ENCODE peak calls at places on chromosomes 6 and 20, in nine cellular contexts. T, Q, N, R, J, L, E, A and V are unnamed samples.

GRCh38 chr6:44234101-44235090 is 11.0 kb downstream of the SLC29A1 start:
- DNase-seq in T (peak), Q (peak), N (peak), R (no peak), J (peak), L (peak), E (no peak), A (peak), V (peak)

GRCh38 chr6:5763407-5763806 is 243.3 kb downstream of the NRN1 start:
- DNase-seq in T (no peak), Q (no peak), N (no peak), R (no peak), J (no peak), L (no peak), E (no peak), A (no peak), V (no peak)

GRCh38 chr20:62860924-62861691 is 514 bp downstream of the TCFL5 start:
- DNase-seq in T (no peak), Q (peak), N (peak), R (no peak), J (peak), L (no peak), E (no peak), A (no peak), V (no peak)

GRCh38 chr6:63352587-63353281 is 33.0 kb upstream of the LGSN start:
- DNase-seq in T (no peak), Q (peak), N (no peak), R (no peak), J (no peak), L (peak), E (peak), A (no peak), V (no peak)

GRCh38 chr6:29627762-29628418 is 5.1 kb downstream of the GABBR1 start:
- DNase-seq in T (peak), Q (peak), N (peak), R (no peak), J (peak), L (peak), E (no peak), A (peak), V (peak)

GRCh38 chr6:159943101-159943632 is 25.7 kb upstream of the IGF2R start:
- DNase-seq in T (no peak), Q (no peak), N (no peak), R (no peak), J (no peak), L (no peak), E (no peak), A (no peak), V (peak)

GRCh38 chr20:3316131-3316530 is 77.1 kb upstream of the SLC4A11 start:
- DNase-seq in T (no peak), Q (no peak), N (no peak), R (no peak), J (no peak), L (no peak), E (no peak), A (no peak), V (no peak)

GRCh38 chr6:108564178-108564577 is 3.5 kb downstream of the FOXO3 start:
- DNase-seq in T (no peak), Q (no peak), N (no peak), R (no peak), J (no peak), L (no peak), E (peak), A (no peak), V (no peak)

GRCh38 chr20:51941503-51941902 is 139.2 kb upstream of the SALL4 start:
- DNase-seq in T (no peak), Q (no peak), N (no peak), R (no peak), J (no peak), L (no peak), E (no peak), A (no peak), V (no peak)

GRCh38 chr20:64214952-64215351 is 40.6 kb upstream of the PCMTD2 start:
- DNase-seq in T (no peak), Q (no peak), N (no peak), R (no peak), J (no peak), L (no peak), E (no peak), A (no peak), V (no peak)

GRCh38 chr6:11876934-11877433 is 98.4 kb upstream of the ADTRP start:
- DNase-seq in T (no peak), Q (no peak), N (no peak), R (no peak), J (no peak), L (no peak), E (no peak), A (no peak), V (no peak)

GRCh38 chr6:158938220-158938619 is 61.8 kb downstream of the RSPH3 start:
- DNase-seq in T (no peak), Q (no peak), N (no peak), R (no peak), J (no peak), L (no peak), E (no peak), A (no peak), V (no peak)

GRCh38 chr6:149859938-149860337 is 4.2 kb downstream of the LRP11 start:
- DNase-seq in T (no peak), Q (no peak), N (no peak), R (no peak), J (no peak), L (no peak), E (no peak), A (no peak), V (no peak)

GRCh38 chr6:169252805-169253189 is 849 bp downstream of the THBS2 start:
- DNase-seq in T (no peak), Q (no peak), N (no peak), R (no peak), J (no peak), L (no peak), E (no peak), A (peak), V (no peak)

GRCh38 chr6:72810571-72811280 is 188.9 kb downstream of the KCNQ5 start:
- DNase-seq in T (no peak), Q (no peak), N (no peak), R (no peak), J (no peak), L (no peak), E (no peak), A (no peak), V (no peak)

GRCh38 chr6:87832025-87832825 is 130.2 kb upstream of the AKIRIN2 start:
- DNase-seq in T (no peak), Q (peak), N (no peak), R (no peak), J (no peak), L (no peak), E (no peak), A (no peak), V (no peak)

GRCh38 chr6:13814176-13814937 is at the start of gene MCUR1:
- DNase-seq in T (peak), Q (peak), N (peak), R (peak), J (peak), L (peak), E (peak), A (peak), V (peak)

GRCh38 chr20:64146301-64146935 is 17.8 kb upstream of the MYT1 start:
- DNase-seq in T (no peak), Q (no peak), N (no peak), R (no peak), J (no peak), L (no peak), E (no peak), A (peak), V (no peak)

GRCh38 chr20:57555457-57556184 is 5.3 kb upstream of the PCK1 start:
- DNase-seq in T (no peak), Q (no peak), N (no peak), R (no peak), J (no peak), L (no peak), E (no peak), A (no peak), V (no peak)

GRCh38 chr6:7899046-7899888 is 11.3 kb downstream of the TXNDC5 start:
- DNase-seq in T (no peak), Q (peak), N (no peak), R (no peak), J (peak), L (peak), E (no peak), A (no peak), V (no peak)

GRCh38 chr6:159422041-159422984 is 253.1 kb downstream of the FNDC1 start:
- DNase-seq in T (no peak), Q (no peak), N (no peak), R (no peak), J (no peak), L (no peak), E (no peak), A (no peak), V (no peak)

GRCh38 chr6:109475625-109476024 is 7.4 kb downstream of the ZBTB24 start:
- DNase-seq in T (no peak), Q (no peak), N (no peak), R (no peak), J (no peak), L (no peak), E (no peak), A (no peak), V (no peak)

GRCh38 chr6:87722831-87723726 is 21.0 kb upstream of the AKIRIN2 start:
- DNase-seq in T (peak), Q (peak), N (no peak), R (peak), J (peak), L (peak), E (peak), A (no peak), V (no peak)

GRCh38 chr6:11160199-11160598 is 48.7 kb upstream of the ERVFRD-1 start:
- DNase-seq in T (no peak), Q (no peak), N (no peak), R (no peak), J (no peak), L (no peak), E (no peak), A (no peak), V (no peak)

GRCh38 chr6:80767808-80768207 is 661.3 kb downstream of the BCKDHB start:
- DNase-seq in T (peak), Q (no peak), N (peak), R (no peak), J (no peak), L (no peak), E (peak), A (peak), V (peak)

GRCh38 chr6:163356324-163356723 is 58.2 kb upstream of the QKI start:
- DNase-seq in T (no peak), Q (peak), N (no peak), R (no peak), J (no peak), L (no peak), E (no peak), A (peak), V (peak)

GRCh38 chr6:45156075-45156474 is 172.1 kb upstream of the RUNX2 start:
- DNase-seq in T (no peak), Q (no peak), N (no peak), R (no peak), J (peak), L (no peak), E (no peak), A (no peak), V (no peak)

GRCh38 chr6:121522265-121522664 is 86.8 kb downstream of the GJA1 start:
- DNase-seq in T (no peak), Q (no peak), N (no peak), R (no peak), J (no peak), L (no peak), E (no peak), A (no peak), V (no peak)

GRCh38 chr20:4951299-4951698 is 50.0 kb downstream of the SLC23A2 start:
- DNase-seq in T (no peak), Q (no peak), N (peak), R (no peak), J (no peak), L (no peak), E (peak), A (peak), V (no peak)

GRCh38 chr6:88208736-88209135 is 42.6 kb upstream of the CNR1 start:
- DNase-seq in T (no peak), Q (no peak), N (no peak), R (no peak), J (no peak), L (no peak), E (no peak), A (no peak), V (no peak)

GRCh38 chr20:31515775-31516107 is 1.5 kb downstream of the HM13 start:
- DNase-seq in T (no peak), Q (peak), N (no peak), R (no peak), J (peak), L (peak), E (no peak), A (no peak), V (no peak)

GRCh38 chr20:31517373-31517772 is 3.1 kb downstream of the HM13 start:
- DNase-seq in T (no peak), Q (peak), N (no peak), R (no peak), J (peak), L (peak), E (peak), A (no peak), V (peak)

GRCh38 chr20:31515072-31515774 is 981 bp downstream of the HM13 start:
- DNase-seq in T (no peak), Q (no peak), N (no peak), R (no peak), J (no peak), L (no peak), E (no peak), A (no peak), V (no peak)

GRCh38 chr20:31516166-31516565 is 1.9 kb downstream of the HM13 start:
- DNase-seq in T (no peak), Q (no peak), N (no peak), R (no peak), J (no peak), L (no peak), E (no peak), A (no peak), V (no peak)

GRCh38 chr20:31516651-31517050 is 2.4 kb downstream of the HM13 start:
- DNase-seq in T (no peak), Q (no peak), N (no peak), R (no peak), J (no peak), L (no peak), E (no peak), A (no peak), V (no peak)
- H3K4me3 ChIP-seq in T (no peak), Q (peak), N (no peak), R (no peak), J (no peak), L (no peak), E (no peak), A (no peak), V (no peak)

DNA sequence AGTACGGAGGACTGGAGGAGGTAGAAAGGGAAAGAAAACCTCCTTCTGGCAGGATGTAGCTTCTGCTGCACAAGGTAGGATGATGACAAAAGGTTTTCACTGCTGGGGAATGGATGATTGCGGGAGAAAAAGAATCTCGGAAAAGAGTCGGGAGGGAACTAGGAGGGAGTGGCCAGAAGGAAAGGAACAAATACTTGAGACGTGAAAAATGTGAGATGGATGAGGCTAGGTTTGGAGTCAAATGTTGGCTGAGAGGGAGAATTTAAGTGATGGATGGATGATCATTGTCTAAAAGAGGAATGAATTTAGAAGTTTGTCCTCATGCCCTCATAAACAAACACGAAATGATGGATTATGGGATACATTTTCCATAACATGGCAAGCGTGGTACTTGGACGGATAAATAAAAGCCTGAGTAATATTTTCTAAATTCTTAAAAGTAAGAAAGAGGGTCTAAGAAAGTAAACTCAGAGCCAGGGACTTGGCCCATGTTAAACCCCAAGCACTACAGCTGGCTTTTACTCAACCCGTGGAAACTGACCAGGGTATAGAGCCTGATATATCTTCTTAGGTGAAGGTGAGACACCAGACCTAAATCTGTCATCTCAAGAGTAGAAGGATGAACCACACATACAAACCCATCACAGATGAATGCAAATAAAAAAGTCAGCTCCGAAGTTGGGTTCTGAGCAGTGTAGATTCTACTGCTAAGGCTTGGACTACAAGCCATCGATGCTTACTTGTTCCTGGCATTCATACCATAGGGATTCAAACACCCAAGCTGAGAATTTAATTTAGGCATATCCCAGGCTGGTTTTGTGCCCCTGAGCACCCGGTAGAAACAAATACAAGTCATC is 72.4 kb downstream of the HFE start:
- DNase-seq in T (no peak), Q (peak), N (no peak), R (no peak), J (peak), L (no peak), E (no peak), A (no peak), V (no peak)
- TF ChIP-seq POLR2A in T (no peak), Q (no peak), N (no peak), R (no peak), J (peak), L (peak), E (no peak), A (no peak), V (no peak)

DNA sequence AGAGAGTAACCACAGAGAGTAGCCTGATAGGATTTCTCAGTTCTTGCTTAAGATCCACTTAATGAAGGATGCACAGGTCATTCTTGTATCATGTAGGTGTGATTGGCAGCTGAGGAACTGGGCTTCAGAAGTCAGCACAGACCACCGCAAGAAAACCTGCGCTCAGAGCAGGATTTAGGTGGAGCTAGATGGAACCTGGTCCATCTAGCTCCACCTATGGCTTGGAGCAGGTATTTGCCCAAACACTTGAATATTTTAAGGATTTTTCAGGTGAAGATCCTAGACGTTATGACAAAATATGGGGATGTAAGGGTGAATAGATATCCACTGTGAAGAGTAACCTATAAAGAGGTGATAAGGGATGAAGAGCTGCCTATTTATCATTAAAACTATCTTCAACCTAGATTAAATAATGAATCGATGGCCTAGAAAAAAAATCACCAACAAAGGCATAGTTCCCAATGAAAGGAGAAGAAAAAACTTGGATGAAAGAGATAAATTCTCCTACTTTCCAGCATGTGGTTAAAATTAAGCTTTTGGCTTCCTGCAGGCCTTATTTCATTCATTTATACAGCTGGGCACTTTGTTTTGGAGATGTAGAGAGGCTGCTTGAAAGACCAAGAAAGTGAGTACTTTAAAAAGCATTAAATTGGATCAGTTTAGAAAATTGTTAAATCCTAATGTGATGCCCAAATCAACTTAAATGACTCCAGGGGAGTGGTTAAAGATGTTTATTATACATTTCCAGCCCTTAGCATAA is 778.4 kb upstream of the GJE1 start:
- DNase-seq in T (no peak), Q (no peak), N (no peak), R (no peak), J (peak), L (no peak), E (peak), A (no peak), V (no peak)
- TF ChIP-seq CTCF in T (no peak), Q (no peak), N (no peak), R (no peak), J (no peak), L (no peak), E (peak), A (no peak), V (no peak)

GRCh38 chr6:54003316-54003715 is 107.9 kb upstream of the MLIP start:
- DNase-seq in T (no peak), Q (no peak), N (no peak), R (no peak), J (no peak), L (no peak), E (no peak), A (no peak), V (no peak)

GRCh38 chr6:54009052-54009654 is 102.1 kb upstream of the MLIP start:
- DNase-seq in T (no peak), Q (no peak), N (no peak), R (no peak), J (no peak), L (no peak), E (no peak), A (no peak), V (no peak)

GRCh38 chr6:54010340-54011276 is 100.6 kb upstream of the MLIP start:
- DNase-seq in T (no peak), Q (no peak), N (no peak), R (no peak), J (no peak), L (no peak), E (no peak), A (no peak), V (no peak)

GRCh38 chr6:54011277-54011648 is 100.0 kb upstream of the MLIP start:
- DNase-seq in T (no peak), Q (no peak), N (no peak), R (no peak), J (no peak), L (no peak), E (no peak), A (no peak), V (no peak)

DNA sequence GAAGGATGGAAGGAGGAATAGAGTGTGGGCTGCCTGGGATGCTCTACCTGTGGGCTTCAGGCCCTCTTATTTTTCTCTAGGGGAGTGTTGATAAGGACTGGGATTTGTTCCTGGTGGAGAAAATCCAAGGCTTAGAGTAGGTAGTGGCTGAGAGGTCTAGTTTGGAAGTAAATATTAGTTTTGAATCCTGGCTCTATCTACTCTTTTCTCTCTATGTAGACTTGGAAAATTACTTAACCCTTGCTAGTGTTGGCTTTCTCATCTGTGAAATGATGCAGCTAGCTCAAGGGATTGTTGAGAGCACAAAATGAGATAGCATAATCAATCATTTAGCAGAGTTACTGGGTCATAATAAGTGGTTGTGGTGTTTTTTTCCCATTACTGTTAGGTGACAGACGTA is 102.7 kb upstream of the MLIP start:
- DNase-seq in T (no peak), Q (no peak), N (no peak), R (no peak), J (no peak), L (no peak), E (no peak), A (no peak), V (no peak)
- H3K4me3 ChIP-seq in T (no peak), Q (no peak), N (no peak), R (no peak), J (no peak), L (no peak), E (no peak), A (no peak), V (no peak)

DNA sequence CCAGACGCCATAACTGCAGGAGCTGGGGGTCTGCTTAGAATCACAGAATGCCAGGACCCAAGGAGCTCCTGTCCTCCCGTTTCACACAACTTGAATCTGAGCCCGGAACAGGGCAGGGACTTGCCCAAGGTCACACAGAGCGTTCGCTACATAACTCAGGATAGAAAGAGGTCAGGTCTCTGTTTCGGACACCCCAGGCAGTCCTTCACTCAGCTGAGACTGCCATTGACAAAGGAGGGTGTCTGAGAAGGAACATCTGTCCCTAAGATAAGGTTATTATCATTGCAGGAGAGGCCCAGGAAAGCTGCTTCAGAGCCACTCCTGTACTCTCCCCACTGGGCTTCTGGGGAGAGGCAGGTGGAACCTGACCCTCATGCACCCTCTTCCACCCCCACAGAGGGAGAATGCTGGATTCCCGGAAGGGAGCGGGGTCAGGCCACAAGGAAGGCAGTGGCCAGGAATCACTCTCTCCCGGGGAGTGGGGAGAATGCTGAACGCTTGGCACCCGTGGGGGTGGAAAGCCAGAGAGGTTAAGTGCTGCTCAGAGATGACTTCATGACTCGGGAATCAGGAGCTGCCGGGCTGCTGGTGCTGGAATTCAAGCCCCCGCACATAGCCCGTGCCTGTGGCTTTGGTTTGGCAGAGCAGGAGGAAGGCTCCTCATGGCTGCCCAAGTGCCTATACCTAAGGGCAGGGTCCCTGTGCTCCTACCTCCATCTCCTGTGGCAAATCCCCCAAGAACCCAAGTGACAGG is 10.7 kb downstream of the SDC4 start:
- DNase-seq in T (peak), Q (no peak), N (peak), R (no peak), J (peak), L (peak), E (no peak), A (peak), V (no peak)
- TF ChIP-seq POLR2A in T (no peak), Q (no peak), N (no peak), R (no peak), J (no peak), L (peak), E (no peak), A (no peak), V (peak)